ENCODE peak calls at places on chromosome 19, in four cellular contexts. S is fibroblast of lung; V is mucosa of gallbladder; E is activated naive CD8-positive, alpha-beta T cell treated with anti-CD3 and anti-CD28 coated beads, Interleukin-2, amount 10 ng/mL, durations not matched to agents 7 days and 5 days. X is an unnamed sample.

GRCh38 chr19:47704024-47704423 is 9.2 kb upstream of the EHD2 start:
- DNase-seq in S (peak), V (no peak), E (no peak), X (no peak)

GRCh38 chr19:13633109-13633508 is 126.8 kb upstream of the CACNA1A start:
- DNase-seq in S (peak), V (peak), E (no peak), X (peak)

GRCh38 chr19:45059258-45059965 is 16.9 kb downstream of the ZNF296 start:
- DNase-seq in S (peak), V (peak), E (peak), X (peak)

GRCh38 chr19:54502518-54503048 is at the start of gene LAIR2:
- DNase-seq in S (no peak), V (no peak), E (no peak), X (no peak)

GRCh38 chr19:911197-912033 is 1.6 kb downstream of the R3HDM4 start:
- DNase-seq in S (no peak), V (no peak), E (no peak), X (no peak)

GRCh38 chr19:12954150-12954962 is 2.7 kb downstream of the GADD45GIP1 start:
- DNase-seq in S (no peak), V (no peak), E (no peak), X (no peak)

GRCh38 chr19:53101518-53101917 is 1.7 kb downstream of the ZNF160 start:
- DNase-seq in S (no peak), V (peak), E (no peak), X (no peak)

GRCh38 chr19:31500540-31500830 is 151.2 kb upstream of the TSHZ3 start:
- DNase-seq in S (no peak), V (no peak), E (no peak), X (no peak)

GRCh38 chr19:33377586-33378475 is 4.3 kb downstream of the CEBPG start:
- DNase-seq in S (no peak), V (no peak), E (no peak), X (peak)